ENCODE peak calls at places on chromosomes 7 and 10, in five cellular contexts. One of them, this sample, is unnamed.

GRCh38 chr10:96341219-96342182 is 17.3 kb downstream of the OPALIN start:
- DNase-seq in GM23338: peak
- DNase-seq in MM.1S: peak
- DNase-seq in PC-3: no peak
- DNase-seq in neural progenitor cell: peak
- DNase-seq in this sample: no peak

GRCh38 chr7:92478095-92478494 is 349 bp upstream of the ERVW-1 start:
- DNase-seq in MM.1S: no peak
- DNase-seq in GM23338: no peak
- DNase-seq in neural progenitor cell: no peak
- DNase-seq in PC-3: no peak
- DNase-seq in this sample: no peak

GRCh38 chr7:89666436-89666835 is 487.8 kb upstream of the STEAP1 start:
- DNase-seq in neural progenitor cell: no peak
- DNase-seq in PC-3: no peak
- DNase-seq in MM.1S: no peak
- DNase-seq in GM23338: no peak
- DNase-seq in this sample: no peak

GRCh38 chr10:12833451-12833850 is 168.1 kb downstream of the CCDC3 start:
- DNase-seq in GM23338: no peak
- DNase-seq in PC-3: no peak
- DNase-seq in neural progenitor cell: no peak
- DNase-seq in MM.1S: no peak
- DNase-seq in this sample: no peak

GRCh38 chr7:82704121-82704520 is 260.5 kb upstream of the CACNA2D1 start:
- DNase-seq in GM23338: no peak
- DNase-seq in PC-3: no peak
- DNase-seq in neural progenitor cell: no peak
- DNase-seq in MM.1S: no peak
- DNase-seq in this sample: no peak

GRCh38 chr7:91034459-91035368 is 229.5 kb upstream of the FZD1 start:
- DNase-seq in GM23338: peak
- DNase-seq in neural progenitor cell: peak
- DNase-seq in MM.1S: peak
- DNase-seq in PC-3: peak
- DNase-seq in this sample: peak

GRCh38 chr10:104337527-104337984 is 709 bp downstream of the ITPRIP start:
- DNase-seq in PC-3: peak
- DNase-seq in GM23338: peak
- DNase-seq in MM.1S: peak
- DNase-seq in neural progenitor cell: peak
- DNase-seq in this sample: no peak

GRCh38 chr7:1531263-1531978 is 919 bp downstream of the MAFK start:
- DNase-seq in neural progenitor cell: no peak
- DNase-seq in PC-3: peak
- DNase-seq in GM23338: no peak
- DNase-seq in MM.1S: no peak
- DNase-seq in this sample: peak

GRCh38 chr10:122835908-122836307 is 9.7 kb downstream of the CUZD1 start:
- DNase-seq in neural progenitor cell: no peak
- DNase-seq in PC-3: no peak
- DNase-seq in MM.1S: no peak
- DNase-seq in GM23338: no peak
- DNase-seq in this sample: no peak

GRCh38 chr7:91473619-91474018 is 209.4 kb downstream of the FZD1 start:
- DNase-seq in neural progenitor cell: no peak
- DNase-seq in PC-3: no peak
- DNase-seq in MM.1S: no peak
- DNase-seq in GM23338: no peak
- DNase-seq in this sample: no peak

GRCh38 chr10:63720072-63720537 is 198.9 kb downstream of the REEP3 start:
- DNase-seq in MM.1S: peak
- DNase-seq in neural progenitor cell: peak
- DNase-seq in GM23338: peak
- DNase-seq in PC-3: peak
- DNase-seq in this sample: peak

GRCh38 chr10:85100495-85100894 is 772.1 kb downstream of the CCSER2 start:
- DNase-seq in GM23338: no peak
- DNase-seq in MM.1S: no peak
- DNase-seq in PC-3: no peak
- DNase-seq in neural progenitor cell: no peak
- DNase-seq in this sample: no peak
- TF ChIP-seq CTCF in GM23338: no peak
- TF ChIP-seq CTCF in MM.1S: no peak
- TF ChIP-seq CTCF in PC-3: no peak
- TF ChIP-seq CTCF in neural progenitor cell: no peak
- TF ChIP-seq CTCF in this sample: no peak

GRCh38 chr7:133947458-133948044 is 179.6 kb upstream of the LRGUK start:
- DNase-seq in neural progenitor cell: no peak
- DNase-seq in MM.1S: no peak
- DNase-seq in GM23338: no peak
- DNase-seq in PC-3: no peak
- DNase-seq in this sample: no peak
- TF ChIP-seq EZH2phosphoT487 in neural progenitor cell: no peak
- TF ChIP-seq EZH2phosphoT487 in MM.1S: no peak
- TF ChIP-seq EZH2phosphoT487 in GM23338: no peak
- TF ChIP-seq EZH2phosphoT487 in PC-3: no peak
- TF ChIP-seq EZH2phosphoT487 in this sample: no peak

DNA sequence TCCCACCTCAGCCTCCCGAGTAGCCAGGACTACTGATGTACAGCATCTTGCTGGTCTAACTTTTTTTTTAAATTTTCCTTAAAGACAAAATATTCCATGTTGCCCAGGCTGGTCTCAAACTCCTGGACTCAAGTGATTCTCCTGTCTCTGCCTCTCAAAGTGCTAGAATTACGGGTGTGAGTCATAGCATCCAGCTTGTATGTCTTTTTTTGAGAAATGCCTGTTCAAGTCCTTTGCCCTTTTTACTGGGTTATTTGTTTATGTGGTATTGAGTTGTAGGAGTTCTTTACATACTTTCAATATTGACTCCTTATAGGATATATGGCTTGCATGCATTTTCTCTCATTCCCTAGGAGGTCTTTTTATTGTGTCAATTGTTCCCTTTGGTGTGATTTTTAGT is 486.4 kb downstream of the MAGI2 start:
- DNase-seq in PC-3: peak
- DNase-seq in GM23338: no peak
- DNase-seq in MM.1S: no peak
- DNase-seq in neural progenitor cell: no peak
- DNase-seq in this sample: no peak
- H3K4me3 ChIP-seq in PC-3: no peak
- H3K4me3 ChIP-seq in GM23338: no peak
- H3K4me3 ChIP-seq in MM.1S: no peak
- H3K4me3 ChIP-seq in neural progenitor cell: no peak
- H3K4me3 ChIP-seq in this sample: no peak

GRCh38 chr10:70160798-70161197 is 9.5 kb downstream of the SAR1A start:
- DNase-seq in neural progenitor cell: no peak
- DNase-seq in PC-3: no peak
- DNase-seq in GM23338: no peak
- DNase-seq in MM.1S: no peak
- DNase-seq in this sample: no peak

GRCh38 chr10:70163448-70163847 is 6.9 kb downstream of the SAR1A start:
- DNase-seq in PC-3: no peak
- DNase-seq in MM.1S: no peak
- DNase-seq in GM23338: no peak
- DNase-seq in neural progenitor cell: no peak
- DNase-seq in this sample: no peak

GRCh38 chr10:70162892-70163201 is 7.5 kb downstream of the SAR1A start:
- DNase-seq in MM.1S: no peak
- DNase-seq in GM23338: no peak
- DNase-seq in neural progenitor cell: no peak
- DNase-seq in PC-3: no peak
- DNase-seq in this sample: no peak

GRCh38 chr10:70164179-70164578 is 6.1 kb downstream of the SAR1A start:
- DNase-seq in GM23338: no peak
- DNase-seq in MM.1S: no peak
- DNase-seq in neural progenitor cell: no peak
- DNase-seq in PC-3: no peak
- DNase-seq in this sample: no peak

DNA sequence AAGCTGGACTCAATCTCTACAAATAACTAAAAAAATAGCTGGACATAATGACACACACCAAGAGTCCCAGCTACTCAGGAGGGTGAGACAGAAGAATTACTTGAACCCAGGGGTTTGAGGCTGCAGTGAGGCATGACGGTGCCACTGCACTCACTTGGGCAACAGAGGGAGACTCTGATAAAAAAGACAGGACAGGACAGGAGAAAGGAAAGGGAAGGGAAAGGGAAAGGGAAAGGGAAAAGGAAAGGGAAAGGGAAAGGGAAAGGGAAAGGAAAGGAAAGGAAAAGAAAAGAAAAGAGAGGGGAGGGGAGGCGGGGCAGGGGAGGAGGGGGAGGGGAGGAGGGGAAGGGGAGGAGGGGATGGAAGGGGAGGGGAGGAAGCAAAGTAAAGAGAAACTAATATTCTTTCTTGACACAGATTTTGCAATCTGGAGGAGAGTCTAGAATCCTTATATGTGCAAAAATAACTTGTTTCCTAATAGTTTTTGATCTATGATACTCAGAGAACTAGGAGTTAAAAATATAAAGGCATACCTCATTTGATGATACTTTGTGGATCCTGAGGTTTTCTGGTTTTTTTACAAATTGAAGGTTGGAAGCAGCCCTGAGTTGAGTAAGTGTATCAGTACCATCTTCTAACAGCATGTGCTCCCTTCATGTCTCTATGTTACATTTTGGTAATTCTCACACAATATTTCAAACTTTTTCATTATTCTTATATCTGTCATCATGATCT is 8.0 kb downstream of the SAR1A start:
- DNase-seq in neural progenitor cell: no peak
- DNase-seq in PC-3: no peak
- DNase-seq in MM.1S: no peak
- DNase-seq in GM23338: no peak
- DNase-seq in this sample: no peak
- TF ChIP-seq CTCF in neural progenitor cell: no peak
- TF ChIP-seq CTCF in PC-3: no peak
- TF ChIP-seq CTCF in MM.1S: no peak
- TF ChIP-seq CTCF in GM23338: no peak
- TF ChIP-seq CTCF in this sample: no peak

DNA sequence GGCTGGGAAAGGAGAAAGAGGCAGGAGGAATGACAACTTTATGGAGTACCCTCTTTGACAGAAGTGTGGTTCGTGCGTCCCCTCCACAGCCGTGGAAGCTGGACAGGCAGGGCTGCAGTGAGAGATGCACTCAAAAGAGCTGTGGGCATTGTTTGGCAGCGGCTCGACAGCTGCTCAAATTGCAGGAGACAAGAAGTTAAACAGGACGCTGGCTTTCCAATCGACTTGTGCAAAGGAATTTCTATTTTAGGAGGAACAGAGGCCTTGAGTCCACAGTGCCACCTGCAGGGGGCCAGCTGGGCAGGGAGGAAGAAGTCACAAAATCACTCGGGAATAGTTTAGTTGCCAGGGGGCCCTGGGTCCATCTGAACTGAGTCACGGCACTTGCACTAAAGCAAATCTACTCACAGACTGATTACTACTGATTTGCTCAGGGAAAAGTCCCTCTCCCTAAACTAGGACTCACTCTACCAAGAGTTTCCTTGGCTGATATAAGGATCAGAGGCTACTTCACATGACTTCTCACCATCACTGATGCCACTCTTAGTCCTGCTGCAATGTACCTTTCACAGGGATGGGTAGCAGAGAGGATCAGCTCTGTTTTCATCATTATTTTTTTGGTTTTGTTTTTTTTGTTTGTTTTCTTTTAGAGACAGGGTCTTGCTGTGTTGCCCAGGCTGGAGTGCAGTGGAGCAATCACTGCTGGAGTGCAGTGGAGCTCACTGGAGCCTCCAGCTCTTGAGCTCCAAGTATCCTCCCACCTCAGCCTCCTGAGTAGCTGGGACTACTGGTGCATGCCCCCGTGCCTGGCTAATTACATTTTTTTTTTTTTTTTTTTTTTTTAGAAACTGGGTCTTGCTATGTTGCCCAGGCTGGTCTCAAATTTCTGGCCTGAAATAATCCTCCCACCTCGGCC is 200.8 kb downstream of the JCAD start:
- DNase-seq in GM23338: peak
- DNase-seq in MM.1S: no peak
- DNase-seq in PC-3: peak
- DNase-seq in neural progenitor cell: peak
- DNase-seq in this sample: peak
- TF ChIP-seq EZH2phosphoT487 in GM23338: no peak
- TF ChIP-seq EZH2phosphoT487 in MM.1S: no peak
- TF ChIP-seq EZH2phosphoT487 in PC-3: no peak
- TF ChIP-seq EZH2phosphoT487 in neural progenitor cell: no peak
- TF ChIP-seq EZH2phosphoT487 in this sample: no peak

GRCh38 chr10:67695555-67695954 is 440 bp downstream of the CTNNA3 start:
- DNase-seq in MM.1S: no peak
- DNase-seq in neural progenitor cell: no peak
- DNase-seq in GM23338: no peak
- DNase-seq in PC-3: no peak
- DNase-seq in this sample: no peak
- H3K4me3 ChIP-seq in MM.1S: no peak
- H3K4me3 ChIP-seq in neural progenitor cell: no peak
- H3K4me3 ChIP-seq in GM23338: no peak
- H3K4me3 ChIP-seq in PC-3: no peak
- H3K4me3 ChIP-seq in this sample: no peak

DNA sequence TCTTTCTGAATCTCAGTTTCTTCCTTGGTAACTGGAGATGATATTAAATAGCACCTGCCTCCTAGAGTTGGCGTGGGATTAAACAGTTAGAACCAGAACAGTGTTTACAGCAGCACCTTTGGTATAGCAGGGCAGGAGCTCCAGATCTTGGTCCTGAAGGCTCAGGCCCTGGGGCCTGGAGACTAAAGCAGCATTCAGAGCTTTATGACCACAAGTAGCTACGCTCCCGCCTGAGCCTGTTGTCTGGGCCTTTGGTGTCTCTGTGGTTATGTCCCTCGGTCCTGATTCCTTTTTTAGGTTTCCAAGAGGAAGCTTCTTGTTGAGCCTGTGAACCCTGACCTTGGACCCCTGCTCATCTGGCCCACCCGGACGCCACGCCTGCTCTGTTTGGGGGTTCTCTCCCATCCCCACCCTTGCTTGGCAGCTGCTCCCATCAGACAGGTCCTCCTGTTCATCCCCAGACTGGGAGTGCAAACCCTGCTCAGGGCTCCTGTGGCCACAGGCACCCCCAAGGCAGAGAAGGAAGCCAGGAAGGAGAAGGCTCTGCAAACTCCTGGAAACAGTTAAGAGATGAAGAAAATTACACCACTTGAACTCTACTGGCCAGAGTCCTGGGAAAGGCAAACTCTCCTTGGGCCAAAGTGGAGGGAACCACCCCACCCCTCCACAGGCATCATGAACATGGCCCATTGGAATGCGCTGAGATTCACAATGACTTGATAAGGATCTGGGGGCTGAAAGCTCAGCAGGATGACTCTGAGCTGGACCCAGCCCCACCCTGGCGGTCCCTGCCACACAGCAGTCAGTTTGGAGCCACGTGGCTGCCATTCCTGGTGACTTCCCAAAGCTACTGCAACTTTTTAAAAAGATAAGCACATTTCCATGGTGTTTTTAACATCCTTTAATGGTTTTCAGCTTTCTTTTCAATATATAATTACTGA is 50.1 kb upstream of the TMEM72 start:
- DNase-seq in PC-3: peak
- DNase-seq in neural progenitor cell: no peak
- DNase-seq in MM.1S: no peak
- DNase-seq in GM23338: no peak
- DNase-seq in this sample: peak
- TF ChIP-seq CTCF in PC-3: no peak
- TF ChIP-seq CTCF in neural progenitor cell: no peak
- TF ChIP-seq CTCF in MM.1S: no peak
- TF ChIP-seq CTCF in GM23338: no peak
- TF ChIP-seq CTCF in this sample: no peak